ENCODE peak calls at places on chromosomes 6 and 20, in five cellular contexts. J, Q, L, T and X are unnamed samples.

GRCh38 chr20:57275813-57276212 is 9.4 kb upstream of the BMP7 start:
- DNase-seq in J (no peak), Q (no peak), L (no peak), T (no peak), X (no peak)

GRCh38 chr6:25998379-25998778 is 35.8 kb downstream of the TRIM38 start:
- DNase-seq in J (peak; percentile 13), Q (no peak), L (no peak), T (no peak), X (no peak)

GRCh38 chr6:56909115-56909907 is 45.6 kb upstream of the BEND6 start:
- DNase-seq in J (peak; percentile 77), Q (no peak), L (no peak), T (no peak), X (no peak)

GRCh38 chr6:78577585-78577984 is 289.8 kb upstream of the IRAK1BP1 start:
- DNase-seq in J (no peak), Q (no peak), L (no peak), T (no peak), X (no peak)

GRCh38 chr6:72769459-72770125 is 147.7 kb downstream of the KCNQ5 start:
- DNase-seq in J (no peak), Q (no peak), L (no peak), T (no peak), X (no peak)

GRCh38 chr6:169784941-169785340 is 33.5 kb downstream of the ERMARD start:
- DNase-seq in J (no peak), Q (no peak), L (no peak), T (no peak), X (no peak)

GRCh38 chr20:25042531-25043498 is 15.1 kb downstream of the ACSS1 start:
- DNase-seq in J (no peak), Q (no peak), L (no peak), T (peak; percentile 62), X (no peak)

GRCh38 chr6:15439410-15440022 is 193.6 kb downstream of the JARID2 start:
- DNase-seq in J (no peak), Q (no peak), L (no peak), T (no peak), X (no peak)

GRCh38 chr6:137892271-137892708 is 25.2 kb downstream of the TNFAIP3 start:
- DNase-seq in J (no peak), Q (no peak), L (no peak), T (no peak), X (peak; percentile 52)

GRCh38 chr20:57397693-57398108 is 6.5 kb downstream of the RBM38 start:
- DNase-seq in J (no peak), Q (no peak), L (no peak), T (no peak), X (no peak)

GRCh38 chr20:22180244-22180643 is 404.1 kb downstream of the FOXA2 start:
- DNase-seq in J (no peak), Q (no peak), L (no peak), T (no peak), X (no peak)

GRCh38 chr6:125153541-125154183 is at the start of gene TPD52L1:
- DNase-seq in J (peak; percentile 81), Q (peak; percentile 88), L (peak; percentile 84), T (no peak), X (no peak)

GRCh38 chr6:130191376-130191702 is 31.4 kb downstream of the SAMD3 start:
- DNase-seq in J (no peak), Q (no peak), L (no peak), T (no peak), X (no peak)

GRCh38 chr6:90249458-90249857 is 47.2 kb downstream of the BACH2 start:
- DNase-seq in J (no peak), Q (no peak), L (no peak), T (no peak), X (no peak)

GRCh38 chr6:143271024-143271423 is 179.5 kb downstream of the ADAT2 start:
- DNase-seq in J (peak; percentile 78), Q (no peak), L (no peak), T (no peak), X (peak; percentile 61)

GRCh38 chr20:63538204-63539091 is 1.3 kb upstream of the PTK6 start:
- DNase-seq in J (peak; percentile 98), Q (no peak), L (peak; percentile 97), T (no peak), X (no peak)
- H3K27ac ChIP-seq in J (peak overlapping the region; percentile 85), Q (no peak overlapping the region), L (peak overlapping the region; percentile 90), T (peak overlapping the region; percentile 90), X (no peak overlapping the region)

GRCh38 chr20:53949319-53949839 is 121.0 kb downstream of the BCAS1 start:
- DNase-seq in J (peak; percentile 98), Q (no peak), L (peak; percentile 61), T (no peak), X (no peak)
- H3K4me3 ChIP-seq in J (no peak overlapping the region), Q (no peak overlapping the region), L (no peak overlapping the region), T (no peak overlapping the region), X (no peak overlapping the region)

DNA sequence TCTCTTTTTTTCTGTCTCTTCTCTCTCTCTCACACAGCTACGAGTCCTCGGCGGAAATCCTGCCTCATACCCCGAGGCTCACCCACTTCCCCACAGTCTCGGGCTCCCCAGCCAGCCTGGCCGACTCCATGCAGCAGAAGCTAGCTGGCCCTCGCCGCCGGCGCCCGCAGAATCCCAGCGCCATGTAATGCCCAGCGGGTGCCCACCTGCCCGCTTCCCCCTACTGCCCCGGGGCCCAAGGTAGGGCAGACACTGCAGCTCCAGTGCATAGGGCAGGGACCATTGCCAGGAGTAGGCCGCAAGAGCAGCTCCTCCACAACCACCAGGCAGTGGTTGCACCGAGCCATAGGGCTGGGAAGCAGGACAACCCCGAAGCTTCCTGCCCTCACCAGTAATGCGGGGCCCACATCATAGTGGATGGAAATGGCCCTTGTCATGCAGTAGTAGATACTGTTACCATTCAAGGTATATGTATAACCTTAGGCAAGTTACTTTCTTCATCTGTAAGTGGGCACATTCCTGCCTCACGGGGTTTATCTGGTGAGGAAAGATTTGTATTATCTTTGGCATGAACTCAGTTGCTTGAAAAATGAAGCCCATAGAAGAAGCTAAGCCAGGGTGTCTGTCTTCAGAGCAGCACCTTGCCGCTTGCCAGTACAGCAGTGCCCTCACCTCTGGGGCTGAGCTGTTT is 36.9 kb upstream of the ID1 start:
- DNase-seq in J (no peak), Q (no peak), L (no peak), T (no peak), X (no peak)
- H3K27ac ChIP-seq in J (no peak overlapping the region), Q (peak overlapping the region; percentile 87), L (peak overlapping the region; percentile 99), T (peak overlapping the region; percentile 92), X (peak overlapping the region; percentile 21)

DNA sequence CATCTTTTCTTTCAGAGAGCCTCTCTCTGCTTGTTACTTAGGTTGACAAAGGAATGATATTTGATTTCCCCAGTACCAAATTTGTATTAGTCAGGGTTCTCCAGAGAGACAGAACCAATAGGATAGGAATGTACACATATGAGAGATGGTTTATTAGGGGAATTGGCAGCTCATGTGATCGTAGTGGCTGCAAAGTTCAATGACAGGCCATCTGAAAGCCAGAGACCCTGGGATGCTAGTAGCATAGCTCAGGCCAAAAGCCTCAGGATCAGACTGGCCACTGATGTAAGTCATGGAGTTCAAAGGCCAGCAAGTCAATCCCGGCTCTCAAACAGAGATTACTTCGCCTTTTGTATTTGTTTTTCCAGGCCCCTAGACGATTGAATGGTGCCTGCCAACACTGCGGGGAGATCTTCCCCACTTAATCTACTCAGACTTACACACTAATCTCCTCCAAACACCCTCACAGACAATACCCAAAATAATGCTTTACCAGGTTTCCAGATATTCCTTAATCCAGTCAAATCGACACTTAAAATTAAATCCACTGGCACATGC is 215.5 kb downstream of the ALDH8A1 start:
- DNase-seq in J (no peak), Q (no peak), L (no peak), T (no peak), X (no peak)
- H3K4me3 ChIP-seq in J (no peak overlapping the region), Q (no peak overlapping the region), L (no peak overlapping the region), T (no peak overlapping the region), X (no peak overlapping the region)

DNA sequence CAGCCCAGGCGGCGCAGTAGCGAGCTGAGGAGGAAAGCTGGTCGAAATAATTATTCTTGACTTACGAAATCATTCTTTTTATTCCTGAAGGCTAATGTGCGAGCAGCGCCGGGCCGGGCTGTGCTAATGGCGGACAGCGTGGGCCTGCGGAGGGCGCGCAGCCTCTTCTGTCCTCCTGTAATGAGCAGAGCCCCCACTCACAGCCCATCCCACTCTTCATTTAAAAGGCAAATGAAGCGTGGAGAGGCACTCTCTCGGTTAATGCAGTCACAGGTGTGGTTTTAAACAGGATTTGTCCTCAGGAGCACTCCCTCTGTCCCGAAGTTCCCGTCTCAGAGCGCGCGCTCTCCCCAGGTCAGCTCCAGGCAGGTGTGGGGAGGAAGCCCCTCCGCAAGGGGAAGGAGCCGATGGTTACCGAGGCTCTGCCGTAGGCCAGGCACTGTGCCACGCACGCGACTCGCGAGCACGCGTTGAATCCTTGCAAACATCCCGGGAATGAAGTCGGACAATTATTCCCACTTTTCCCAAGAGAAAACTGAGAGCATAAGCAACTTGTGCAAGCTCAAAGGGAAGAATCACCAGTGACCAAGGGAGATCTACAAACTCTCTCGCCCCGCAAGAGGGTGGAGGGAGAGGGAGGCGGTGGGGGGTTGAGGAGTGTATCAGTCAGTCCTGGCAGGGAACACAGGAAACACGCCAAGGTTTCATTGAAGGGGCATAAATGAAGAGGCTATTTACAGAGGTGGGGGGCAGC is 35.5 kb upstream of the ZFAND3 start:
- DNase-seq in J (no peak), Q (no peak), L (no peak), T (no peak), X (no peak)
- H3K27ac ChIP-seq in J (no peak overlapping the region), Q (no peak overlapping the region), L (no peak overlapping the region), T (peak overlapping the region; percentile 58), X (peak overlapping the region; percentile 57)

DNA sequence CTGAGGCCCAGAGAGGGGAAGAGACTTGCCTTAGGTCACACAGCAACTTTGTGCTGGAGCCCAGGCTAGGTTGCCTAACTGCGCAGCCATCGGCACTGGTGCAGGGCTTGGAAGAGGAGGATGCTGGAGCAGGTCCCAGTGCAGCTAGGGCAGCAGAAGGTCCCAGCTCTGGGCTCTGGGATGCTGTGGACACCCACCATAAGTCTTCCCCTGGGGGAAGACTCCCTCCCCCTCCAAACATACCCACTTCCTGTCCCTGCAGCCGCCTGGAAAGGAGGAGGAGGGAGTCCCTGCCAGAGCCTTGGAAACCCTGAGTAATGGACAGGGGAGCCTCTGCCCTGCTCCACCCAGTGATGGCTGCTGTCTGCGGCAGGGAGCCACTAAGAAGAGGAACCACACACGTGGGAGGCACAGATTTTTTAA is 93.6 kb downstream of the NCR2 start:
- DNase-seq in J (peak; percentile 36), Q (no peak), L (no peak), T (no peak), X (no peak)
- H3K4me3 ChIP-seq in J (peak overlapping the region; percentile 70), Q (no peak overlapping the region), L (no peak overlapping the region), T (no peak overlapping the region), X (no peak overlapping the region)

DNA sequence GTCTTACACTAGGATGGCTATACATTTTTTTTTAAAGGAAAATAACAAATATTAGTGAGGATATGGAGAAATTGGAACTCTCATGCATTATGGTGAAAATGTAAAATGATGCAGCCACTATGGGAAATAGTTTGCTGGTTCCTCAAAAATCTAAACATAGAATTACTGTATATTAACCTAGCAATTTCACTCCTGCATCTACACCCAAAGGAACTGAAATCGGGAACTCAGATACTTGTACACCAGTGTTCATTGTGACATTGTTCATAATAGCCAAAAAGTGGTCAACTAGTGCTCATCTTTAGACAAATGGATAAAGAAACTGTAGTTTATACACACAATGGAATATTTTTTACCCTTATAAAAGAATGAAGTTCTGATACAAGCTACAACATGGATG is 110.7 kb downstream of the UTRN start:
- DNase-seq in J (no peak), Q (no peak), L (no peak), T (no peak), X (no peak)
- H3K27ac ChIP-seq in J (no peak overlapping the region), Q (no peak overlapping the region), L (no peak overlapping the region), T (no peak overlapping the region), X (no peak overlapping the region)